ENCODE peak calls at places on chromosomes 1 and 21, in four cellular contexts. I, L, Z and N are unnamed samples. For H3K4me1, the result is how much of the 10 kb centered on the place peaks cover.

GRCh38 chr1:219931033-219931432 is 2.7 kb upstream of the SLC30A10 start:
- DNase-seq in I (no peak), Z (no peak), L (peak), N (no peak)

GRCh38 chr1:229854620-229855019 is 212.4 kb upstream of the GALNT2 start:
- DNase-seq in I (no peak), Z (no peak), L (no peak), N (no peak)

GRCh38 chr1:234725177-234726132 is 115.5 kb upstream of the IRF2BP2 start:
- DNase-seq in Z (no peak), L (no peak), I (no peak), N (no peak)

GRCh38 chr1:40316595-40317393 is at the start of gene COL9A2:
- DNase-seq in I (no peak), L (peak), Z (no peak), N (peak)

GRCh38 chr21:17491716-17492414 is 21.0 kb upstream of the CXADR start:
- DNase-seq in L (peak), Z (no peak), I (peak), N (peak)

GRCh38 chr1:176382163-176382562 is 80.8 kb upstream of the PAPPA2 start:
- DNase-seq in L (no peak), Z (no peak), I (no peak), N (no peak)

GRCh38 chr1:228668553-228669400 is 66.5 kb upstream of the RHOU start:
- DNase-seq in L (no peak), Z (no peak), I (peak), N (no peak)

GRCh38 chr1:87794788-87795614 is 466.3 kb downstream of the LMO4 start:
- DNase-seq in I (peak), L (peak), Z (no peak), N (peak)

GRCh38 chr1:153957744-153958110 is 685 bp downstream of the CRTC2 start:
- DNase-seq in L (peak), Z (no peak), I (no peak), N (peak)

GRCh38 chr1:28889357-28889756 is 25.0 kb upstream of the EPB41 start:
- DNase-seq in L (no peak), Z (no peak), I (no peak), N (no peak)

GRCh38 chr1:7616076-7616833 is 154.8 kb upstream of the VAMP3 start:
- DNase-seq in L (peak), I (peak), Z (peak), N (peak)

GRCh38 chr1:112457241-112457640 is 51.5 kb upstream of the WNT2B start:
- DNase-seq in Z (no peak), I (peak), L (peak), N (no peak)

GRCh38 chr1:182391362-182392044 is at the start of gene GLUL:
- DNase-seq in L (peak), I (peak), Z (peak), N (peak)

GRCh38 chr1:167447521-167448136 is 70.7 kb downstream of the CD247 start:
- DNase-seq in L (peak), Z (no peak), I (no peak), N (no peak)

GRCh38 chr1:17439250-17440073 is at the start of gene RCC2:
- DNase-seq in L (peak), I (peak), Z (peak), N (peak)

GRCh38 chr1:55725378-55725777 is 510.2 kb upstream of the USP24 start:
- DNase-seq in I (peak), Z (no peak), L (no peak), N (peak)

GRCh38 chr1:155320661-155321576 is at the start of gene RUSC1:
- DNase-seq in I (peak), L (peak), Z (no peak), N (peak)

GRCh38 chr1:201551877-201552731 is 13.2 kb downstream of the NAV1 start:
- DNase-seq in L (peak), I (peak), Z (no peak), N (peak)

GRCh38 chr1:44108241-44108640 is 10.4 kb upstream of the KLF17 start:
- DNase-seq in I (peak), Z (no peak), L (no peak), N (peak)

GRCh38 chr1:51624851-51625250 is 8.0 kb downstream of the OSBPL9 start:
- DNase-seq in Z (no peak), L (no peak), I (peak), N (peak)

GRCh38 chr1:81650741-81651140 is 150.0 kb upstream of the ADGRL2 start:
- DNase-seq in Z (no peak), I (no peak), L (no peak), N (no peak)

GRCh38 chr1:96865731-96866684 is 144.4 kb downstream of the PTBP2 start:
- DNase-seq in I (peak), L (peak), Z (no peak), N (peak)

GRCh38 chr1:198387587-198387986 is 152.9 kb downstream of the ATP6V1G3 start:
- DNase-seq in I (peak), L (peak), Z (no peak), N (peak)

GRCh38 chr1:76854255-76854654 is 13.0 kb upstream of the ST6GALNAC5 start:
- DNase-seq in I (no peak), L (no peak), Z (no peak), N (no peak)

GRCh38 chr1:60988827-60989363 is 93.5 kb upstream of the NFIA start:
- DNase-seq in I (no peak), L (no peak), Z (no peak), N (no peak)

GRCh38 chr1:223141021-223141420 is 2.0 kb downstream of the TLR5 start:
- DNase-seq in L (no peak), I (peak), Z (no peak), N (peak)

GRCh38 chr1:36349839-36350238 is 26.4 kb upstream of the EVA1B start:
- DNase-seq in I (no peak), L (peak), Z (no peak), N (peak)

GRCh38 chr1:206723500-206724472 is 39.1 kb downstream of the MAPKAPK2 start:
- DNase-seq in Z (no peak), I (peak), L (peak), N (no peak)
- H3K14ac ChIP-seq in Z (no peak), I (peak), L (no peak), N (no peak)

DNA sequence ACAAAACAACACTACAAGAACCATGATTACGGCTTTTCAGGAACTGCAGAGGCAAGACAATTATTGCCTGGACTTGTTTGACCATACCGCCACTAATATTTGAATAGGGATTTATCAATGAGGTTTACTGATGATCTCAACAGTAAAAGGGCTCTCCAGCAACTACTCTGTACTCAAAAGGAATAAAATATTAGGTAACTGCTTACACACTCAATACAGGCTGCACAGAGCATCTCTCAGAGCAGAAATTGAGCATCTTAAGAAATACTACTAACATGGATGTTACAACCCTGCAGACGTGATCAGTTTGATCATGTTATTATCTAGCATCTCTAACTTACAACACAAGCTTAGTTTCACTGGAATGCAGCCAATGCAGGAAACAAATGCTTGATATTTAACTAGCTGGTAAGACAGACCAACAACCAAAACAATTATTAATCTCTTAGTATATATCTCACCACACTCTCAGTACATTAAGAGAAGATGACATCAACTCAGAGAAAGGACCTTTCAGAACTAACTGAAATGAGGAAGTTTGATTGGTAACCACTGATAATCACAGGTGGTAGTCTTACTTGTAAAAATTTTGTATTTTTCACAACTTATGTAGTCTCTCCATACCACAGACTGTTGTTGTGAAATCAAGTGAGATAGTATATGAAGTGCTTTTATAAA is 52.2 kb downstream of the PUM1 start:
- DNase-seq in Z (no peak), L (peak), I (peak), N (peak)
- H3K4me1 ChIP-seq in Z (under half), L (under half), I (under half), N (under half)

GRCh38 chr1:52633291-52633754 is 355 bp downstream of the SHISAL2A start:
- DNase-seq in Z (peak), I (no peak), L (peak), N (no peak)

GRCh38 chr1:52632732-52633290 is at the start of gene SHISAL2A:
- DNase-seq in L (peak), Z (peak), I (no peak), N (no peak)

GRCh38 chr1:52631759-52632331 is 1.1 kb upstream of the SHISAL2A start:
- DNase-seq in L (no peak), Z (no peak), I (no peak), N (no peak)

GRCh38 chr1:52635321-52636089 is 2.5 kb downstream of the SHISAL2A start:
- DNase-seq in Z (no peak), I (no peak), L (peak), N (no peak)

DNA sequence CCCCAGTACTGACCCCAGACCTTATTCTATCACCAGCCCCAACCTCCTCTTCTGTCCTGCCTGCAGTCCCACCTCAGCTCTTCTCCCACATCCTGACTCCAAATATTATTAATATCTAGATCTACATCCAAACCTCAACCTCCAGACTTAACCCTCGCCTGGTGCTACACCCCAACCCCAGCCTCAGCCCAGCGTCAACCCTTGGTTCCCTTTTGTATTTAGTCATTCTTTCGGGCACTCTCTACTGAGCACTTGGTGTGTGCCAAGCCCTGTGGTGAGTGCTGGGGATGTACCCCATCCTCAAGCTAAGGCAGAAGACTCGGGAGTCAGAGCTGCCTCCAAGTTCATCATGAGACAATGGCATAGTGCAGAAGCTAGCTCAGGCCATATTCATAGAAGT is 1.1 kb downstream of the SHISAL2A start:
- DNase-seq in L (no peak), Z (no peak), I (no peak), N (no peak)
- H2AK5ac ChIP-seq in L (no peak), Z (peak), I (no peak), N (no peak)

GRCh38 chr1:42801832-42802483 is 15.0 kb upstream of the ERMAP start:
- DNase-seq in I (peak), L (peak), Z (no peak), N (no peak)

GRCh38 chr1:42793824-42794223 is 9.0 kb downstream of the TMEM269 start:
- DNase-seq in L (no peak), I (no peak), Z (no peak), N (no peak)

GRCh38 chr1:42798010-42798409 is 13.2 kb downstream of the TMEM269 start:
- DNase-seq in L (no peak), Z (no peak), I (no peak), N (no peak)

DNA sequence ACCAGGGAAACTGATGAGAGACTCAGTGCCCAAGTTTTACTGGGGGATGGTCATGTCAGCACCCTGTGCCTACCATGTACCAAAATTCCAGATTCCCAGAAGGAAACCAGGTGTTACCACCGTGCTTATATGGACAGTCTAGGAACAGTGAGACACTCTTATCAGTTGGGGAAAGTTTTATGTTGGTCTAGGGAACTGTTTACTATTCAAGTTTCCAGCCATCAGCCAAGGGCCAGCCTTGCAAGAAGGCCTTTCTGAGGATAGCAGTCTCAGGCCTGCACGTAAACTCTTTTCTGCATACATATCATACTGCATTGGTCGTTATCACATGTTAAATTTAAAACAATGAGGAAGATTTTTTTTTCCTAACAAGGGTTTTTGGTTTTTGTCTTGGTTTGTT is 12.6 kb downstream of the TMEM269 start:
- DNase-seq in Z (no peak), I (no peak), L (no peak), N (no peak)
- H3K14ac ChIP-seq in Z (no peak), I (no peak), L (no peak), N (no peak)

GRCh38 chr1:183913556-183913955 is 108.6 kb downstream of the RGL1 start:
- DNase-seq in I (peak), Z (no peak), L (no peak), N (no peak)
- H3K4me1 ChIP-seq in I (under half), Z (under half), L (under half), N (under half)

GRCh38 chr1:24636661-24637357 is 6.3 kb upstream of the SRRM1 start:
- DNase-seq in I (no peak), L (peak), Z (no peak), N (no peak)

GRCh38 chr1:24639881-24640280 is 3.2 kb upstream of the SRRM1 start:
- DNase-seq in I (no peak), Z (no peak), L (no peak), N (no peak)

GRCh38 chr1:24632776-24633175 is 10.3 kb upstream of the SRRM1 start:
- DNase-seq in Z (no peak), L (peak), I (no peak), N (no peak)

GRCh38 chr1:24639094-24639493 is 4.0 kb upstream of the SRRM1 start:
- DNase-seq in I (no peak), L (no peak), Z (no peak), N (no peak)

DNA sequence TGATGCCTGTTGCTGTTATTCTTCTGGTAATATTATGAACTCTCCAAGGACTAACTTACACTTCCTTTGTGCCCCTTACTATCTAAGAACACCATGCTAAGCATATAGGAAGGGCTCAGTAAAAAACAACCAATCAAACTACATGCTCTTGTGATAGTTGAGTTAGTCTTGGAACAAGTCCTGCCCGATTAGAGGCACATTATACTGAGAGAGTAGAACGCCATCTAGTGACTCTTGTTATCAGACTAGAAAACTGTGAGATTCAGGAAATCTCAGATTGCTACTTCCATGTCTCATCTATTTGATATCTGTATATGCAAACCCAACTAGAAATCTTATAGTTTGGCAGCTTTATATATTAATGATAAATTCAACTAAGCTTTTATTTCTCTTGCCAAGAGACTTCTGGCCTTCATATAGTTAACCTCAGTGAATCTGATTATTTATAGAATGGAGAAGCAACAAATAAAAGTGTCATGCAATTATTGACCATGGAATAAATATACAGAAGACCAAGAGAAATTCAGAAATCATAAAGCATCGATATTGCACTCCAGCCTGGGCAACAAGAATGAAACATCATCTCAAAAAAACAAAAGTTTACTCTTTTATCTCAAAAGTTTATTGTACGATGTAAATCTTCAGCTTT is 7.8 kb upstream of the SRRM1 start:
- DNase-seq in Z (peak), L (peak), I (peak), N (peak)
- H2AK5ac ChIP-seq in Z (no peak), L (no peak), I (no peak), N (no peak)

DNA sequence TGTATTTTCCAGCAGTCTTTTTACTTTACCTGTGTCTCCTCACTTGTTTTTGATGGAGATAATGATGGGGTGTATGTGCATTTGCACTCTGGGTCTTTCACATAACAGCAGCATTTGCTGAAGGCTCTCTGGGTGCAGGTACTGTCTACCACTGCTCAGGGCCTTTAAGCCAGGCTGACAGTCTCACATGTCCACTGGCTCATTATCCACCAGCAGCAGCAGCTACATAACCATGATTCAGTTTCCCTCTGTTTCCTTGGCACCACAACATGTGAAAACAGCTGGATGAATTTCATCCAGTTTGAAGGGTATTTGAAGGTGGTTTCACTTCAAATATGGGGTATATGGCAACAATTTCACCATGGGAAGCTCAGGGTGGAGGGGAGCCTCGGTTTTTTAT is 41.2 kb upstream of the ROR1 start:
- DNase-seq in Z (no peak), L (no peak), I (peak), N (peak)
- H3K14ac ChIP-seq in Z (no peak), L (no peak), I (no peak), N (peak)

DNA sequence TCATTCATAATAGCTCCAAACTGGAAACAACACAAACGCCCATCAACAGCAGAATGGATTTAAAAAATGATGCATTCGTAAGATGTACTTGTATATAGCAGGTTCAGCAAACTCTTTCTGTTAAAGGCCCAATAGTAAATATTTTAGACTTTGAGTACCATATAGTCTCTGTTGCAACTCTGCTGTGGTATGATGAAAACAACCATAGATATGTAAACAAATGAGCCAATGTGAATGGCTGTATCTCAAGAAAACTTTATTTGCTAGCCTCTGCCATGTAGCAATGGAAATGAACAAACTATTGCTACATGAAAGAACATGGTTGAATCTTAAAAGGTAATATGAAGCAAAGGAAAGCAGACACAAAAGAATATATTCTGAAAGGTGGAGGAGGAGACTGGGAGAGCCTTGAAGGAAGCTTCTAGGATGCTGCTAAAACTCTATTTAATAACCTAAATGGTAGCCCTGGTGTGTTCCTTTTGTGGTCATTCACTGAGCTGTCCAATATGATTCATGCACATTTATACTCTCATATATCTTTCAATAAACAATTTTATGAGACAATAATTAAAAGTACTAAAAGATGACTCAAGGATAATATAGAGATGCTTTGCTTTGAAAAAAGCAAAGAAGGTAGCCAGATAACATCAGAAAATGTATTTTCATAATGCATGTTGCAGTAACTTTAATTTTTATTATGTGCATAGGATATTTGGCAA is 29.1 kb upstream of the FMO3 start:
- DNase-seq in I (peak), L (no peak), Z (no peak), N (peak)
- H3K4me1 ChIP-seq in I (under half), L (under half), Z (under half), N (under half)

GRCh38 chr1:53552981-53553733 is 94.0 kb downstream of the DMRTB1 start:
- DNase-seq in I (peak), Z (no peak), L (no peak), N (no peak)
- H2AK5ac ChIP-seq in I (no peak), Z (no peak), L (no peak), N (no peak)